ENCODE peak calls at places on chromosome 4, in six cellular contexts. One of them, this sample, is unnamed.

GRCh38 chr4:178070155-178070554 is 627.9 kb upstream of the AGA start:
- DNase-seq in psoas muscle: no peak
- DNase-seq in A673: no peak
- DNase-seq in heart left ventricle: no peak
- DNase-seq in GM23248: no peak
- DNase-seq in vagina: no peak
- DNase-seq in this sample: no peak

GRCh38 chr4:3399277-3400194 is 42.2 kb upstream of the HGFAC start:
- DNase-seq in vagina: no peak
- DNase-seq in A673: no peak
- DNase-seq in GM23248: peak; percentile 13
- DNase-seq in psoas muscle: no peak
- DNase-seq in heart left ventricle: no peak
- DNase-seq in this sample: no peak

GRCh38 chr4:75723117-75723801 is 1.1 kb upstream of the USO1 start:
- DNase-seq in heart left ventricle: no peak
- DNase-seq in A673: no peak
- DNase-seq in GM23248: peak; percentile 90
- DNase-seq in vagina: no peak
- DNase-seq in psoas muscle: no peak
- DNase-seq in this sample: no peak

GRCh38 chr4:133464311-133464710 is 315.2 kb downstream of the PCDH10 start:
- DNase-seq in A673: no peak
- DNase-seq in GM23248: no peak
- DNase-seq in vagina: no peak
- DNase-seq in psoas muscle: no peak
- DNase-seq in heart left ventricle: no peak
- DNase-seq in this sample: no peak

GRCh38 chr4:89024051-89024675 is 32.8 kb downstream of the FAM13A start:
- DNase-seq in A673: peak; percentile 58
- DNase-seq in vagina: no peak
- DNase-seq in psoas muscle: no peak
- DNase-seq in GM23248: peak; percentile 87
- DNase-seq in heart left ventricle: no peak
- DNase-seq in this sample: no peak

GRCh38 chr4:26619784-26620183 is 35.9 kb downstream of the TBC1D19 start:
- DNase-seq in vagina: no peak
- DNase-seq in psoas muscle: no peak
- DNase-seq in heart left ventricle: no peak
- DNase-seq in GM23248: peak; percentile 49
- DNase-seq in A673: no peak
- DNase-seq in this sample: no peak

GRCh38 chr4:130293692-130294091 is 1197.7 kb downstream of the C4orf33 start:
- DNase-seq in heart left ventricle: no peak
- DNase-seq in A673: no peak
- DNase-seq in vagina: no peak
- DNase-seq in psoas muscle: no peak
- DNase-seq in GM23248: no peak
- DNase-seq in this sample: no peak

GRCh38 chr4:28462766-28463165 is 1602.1 kb downstream of the STIM2 start:
- DNase-seq in GM23248: peak; percentile 13
- DNase-seq in heart left ventricle: no peak
- DNase-seq in psoas muscle: no peak
- DNase-seq in A673: no peak
- DNase-seq in vagina: no peak
- DNase-seq in this sample: no peak

GRCh38 chr4:154741877-154742851 is 1.6 kb upstream of the LRAT start:
- DNase-seq in GM23248: peak; percentile 14
- DNase-seq in psoas muscle: no peak
- DNase-seq in vagina: no peak
- DNase-seq in A673: peak; percentile 53
- DNase-seq in heart left ventricle: no peak
- DNase-seq in this sample: no peak

GRCh38 chr4:99808260-99808857 is 8.3 kb upstream of the DAPP1 start:
- DNase-seq in psoas muscle: peak; percentile 47
- DNase-seq in GM23248: peak; percentile 59
- DNase-seq in heart left ventricle: peak; percentile 66
- DNase-seq in A673: peak; percentile 62
- DNase-seq in vagina: no peak
- DNase-seq in this sample: no peak

GRCh38 chr4:126727461-126727860 is 905.3 kb upstream of the INTU start:
- DNase-seq in heart left ventricle: no peak
- DNase-seq in vagina: no peak
- DNase-seq in A673: no peak
- DNase-seq in psoas muscle: no peak
- DNase-seq in GM23248: peak; percentile 44
- DNase-seq in this sample: no peak

GRCh38 chr4:156815717-156816319 is 155.8 kb downstream of the PDGFC start:
- DNase-seq in A673: peak; percentile 79
- DNase-seq in psoas muscle: no peak
- DNase-seq in vagina: no peak
- DNase-seq in heart left ventricle: no peak
- DNase-seq in GM23248: no peak
- DNase-seq in this sample: no peak

GRCh38 chr4:175560628-175561027 is 251.4 kb downstream of the GPM6A start:
- DNase-seq in vagina: no peak
- DNase-seq in GM23248: peak; percentile 48
- DNase-seq in A673: peak; percentile 48
- DNase-seq in psoas muscle: no peak
- DNase-seq in heart left ventricle: no peak
- DNase-seq in this sample: no peak

GRCh38 chr4:162115323-162115722 is 48.5 kb downstream of the FSTL5 start:
- DNase-seq in GM23248: no peak
- DNase-seq in vagina: no peak
- DNase-seq in psoas muscle: no peak
- DNase-seq in heart left ventricle: no peak
- DNase-seq in A673: no peak
- DNase-seq in this sample: no peak

GRCh38 chr4:162111078-162111477 is 52.7 kb downstream of the FSTL5 start:
- DNase-seq in psoas muscle: no peak
- DNase-seq in heart left ventricle: no peak
- DNase-seq in vagina: no peak
- DNase-seq in A673: no peak
- DNase-seq in GM23248: no peak
- DNase-seq in this sample: no peak

GRCh38 chr4:162117051-162117450 is 46.7 kb downstream of the FSTL5 start:
- DNase-seq in A673: no peak
- DNase-seq in vagina: no peak
- DNase-seq in psoas muscle: no peak
- DNase-seq in GM23248: no peak
- DNase-seq in heart left ventricle: no peak
- DNase-seq in this sample: no peak

GRCh38 chr4:162116085-162116784 is 47.6 kb downstream of the FSTL5 start:
- DNase-seq in A673: no peak
- DNase-seq in GM23248: no peak
- DNase-seq in heart left ventricle: no peak
- DNase-seq in psoas muscle: no peak
- DNase-seq in vagina: no peak
- DNase-seq in this sample: no peak
- H3K9me3 ChIP-seq in A673: no peaks in the 10 kb centered on the region
- H3K9me3 ChIP-seq in GM23248: no peaks in the 10 kb centered on the region
- H3K9me3 ChIP-seq in heart left ventricle: no peaks in the 10 kb centered on the region
- H3K9me3 ChIP-seq in psoas muscle: no peaks in the 10 kb centered on the region
- H3K9me3 ChIP-seq in vagina: no peaks in the 10 kb centered on the region
- H3K9me3 ChIP-seq in this sample: no peaks in the 10 kb centered on the region

GRCh38 chr4:76898949-76899640 is 1.2 kb upstream of the SOWAHB start:
- DNase-seq in heart left ventricle: no peak
- DNase-seq in psoas muscle: no peak
- DNase-seq in A673: no peak
- DNase-seq in vagina: no peak
- DNase-seq in GM23248: peak; percentile 21
- DNase-seq in this sample: no peak
- H3K4me3 ChIP-seq in heart left ventricle: no peak overlapping the region
- H3K4me3 ChIP-seq in psoas muscle: no peak overlapping the region
- H3K4me3 ChIP-seq in A673: no peak overlapping the region
- H3K4me3 ChIP-seq in vagina: no peak overlapping the region
- H3K4me3 ChIP-seq in GM23248: no peak overlapping the region
- H3K4me3 ChIP-seq in this sample: peak overlapping the region; percentile 4

GRCh38 chr4:33551244-33551643 is 2693.1 kb downstream of the ARAP2 start:
- DNase-seq in A673: no peak
- DNase-seq in vagina: no peak
- DNase-seq in GM23248: no peak
- DNase-seq in heart left ventricle: no peak
- DNase-seq in psoas muscle: no peak
- DNase-seq in this sample: no peak
- H3K9me3 ChIP-seq in A673: no peaks in the 10 kb centered on the region
- H3K9me3 ChIP-seq in vagina: no peaks in the 10 kb centered on the region
- H3K9me3 ChIP-seq in GM23248: no peaks in the 10 kb centered on the region
- H3K9me3 ChIP-seq in heart left ventricle: peaks cover 24% of the 10 kb centered on the region
- H3K9me3 ChIP-seq in psoas muscle: peaks cover 11% of the 10 kb centered on the region
- H3K9me3 ChIP-seq in this sample: no peaks in the 10 kb centered on the region

GRCh38 chr4:24966076-24966475 is 53.2 kb upstream of the CCDC149 start:
- DNase-seq in vagina: peak; percentile 74
- DNase-seq in psoas muscle: no peak
- DNase-seq in GM23248: no peak
- DNase-seq in heart left ventricle: no peak
- DNase-seq in A673: no peak
- DNase-seq in this sample: no peak
- H3K4me3 ChIP-seq in vagina: no peak overlapping the region
- H3K4me3 ChIP-seq in psoas muscle: no peak overlapping the region
- H3K4me3 ChIP-seq in GM23248: no peak overlapping the region
- H3K4me3 ChIP-seq in heart left ventricle: no peak overlapping the region
- H3K4me3 ChIP-seq in A673: no peak overlapping the region
- H3K4me3 ChIP-seq in this sample: no peak overlapping the region

DNA sequence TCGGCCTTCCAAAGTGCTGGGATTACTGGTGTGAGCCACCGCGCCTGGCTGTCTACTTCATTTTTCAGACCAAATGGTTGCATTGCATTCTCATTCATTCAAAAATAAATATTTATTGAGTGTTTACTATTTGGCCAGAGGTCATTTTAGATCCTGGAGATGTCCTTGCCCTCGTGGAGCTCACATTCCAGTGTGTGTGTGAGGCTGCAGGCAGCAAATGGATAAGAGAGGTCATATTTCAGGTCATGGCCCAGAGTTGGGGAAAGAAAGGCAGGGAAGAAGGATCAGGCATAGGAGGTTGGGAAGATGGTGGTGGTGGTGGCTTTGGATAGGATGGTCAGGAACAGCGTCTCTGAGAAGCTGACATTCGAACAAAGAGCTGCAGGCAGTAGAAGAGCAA is 119.1 kb downstream of the CEP135 start:
- DNase-seq in psoas muscle: no peak
- DNase-seq in A673: no peak
- DNase-seq in vagina: no peak
- DNase-seq in GM23248: no peak
- DNase-seq in heart left ventricle: no peak
- DNase-seq in this sample: no peak
- H3K9me3 ChIP-seq in psoas muscle: no peaks in the 10 kb centered on the region
- H3K9me3 ChIP-seq in A673: no peaks in the 10 kb centered on the region
- H3K9me3 ChIP-seq in vagina: no peaks in the 10 kb centered on the region
- H3K9me3 ChIP-seq in GM23248: no peaks in the 10 kb centered on the region
- H3K9me3 ChIP-seq in heart left ventricle: no peaks in the 10 kb centered on the region
- H3K9me3 ChIP-seq in this sample: no peaks in the 10 kb centered on the region

DNA sequence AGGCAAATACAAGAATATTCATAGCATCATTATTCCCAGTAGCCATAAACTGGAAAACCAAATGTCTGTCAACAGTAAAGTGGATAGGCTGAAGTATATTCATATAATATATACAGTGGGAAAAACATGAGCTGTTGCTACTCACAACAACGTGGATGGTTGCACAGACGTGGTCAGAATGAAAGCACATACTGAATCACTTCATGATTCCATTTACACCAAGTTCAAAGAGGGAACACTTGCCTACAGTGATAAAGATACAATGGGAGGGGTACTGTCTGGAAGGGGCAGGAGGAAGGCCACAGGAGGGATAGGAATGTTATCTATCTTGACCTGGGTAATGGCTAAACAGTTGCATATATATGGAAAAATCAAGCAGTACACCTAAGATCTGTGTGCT is 25.3 kb downstream of the APBB2 start:
- DNase-seq in heart left ventricle: no peak
- DNase-seq in A673: no peak
- DNase-seq in GM23248: no peak
- DNase-seq in vagina: no peak
- DNase-seq in psoas muscle: no peak
- DNase-seq in this sample: no peak
- H3K4me3 ChIP-seq in heart left ventricle: no peak overlapping the region
- H3K4me3 ChIP-seq in A673: no peak overlapping the region
- H3K4me3 ChIP-seq in GM23248: no peak overlapping the region
- H3K4me3 ChIP-seq in vagina: no peak overlapping the region
- H3K4me3 ChIP-seq in psoas muscle: no peak overlapping the region
- H3K4me3 ChIP-seq in this sample: no peak overlapping the region

DNA sequence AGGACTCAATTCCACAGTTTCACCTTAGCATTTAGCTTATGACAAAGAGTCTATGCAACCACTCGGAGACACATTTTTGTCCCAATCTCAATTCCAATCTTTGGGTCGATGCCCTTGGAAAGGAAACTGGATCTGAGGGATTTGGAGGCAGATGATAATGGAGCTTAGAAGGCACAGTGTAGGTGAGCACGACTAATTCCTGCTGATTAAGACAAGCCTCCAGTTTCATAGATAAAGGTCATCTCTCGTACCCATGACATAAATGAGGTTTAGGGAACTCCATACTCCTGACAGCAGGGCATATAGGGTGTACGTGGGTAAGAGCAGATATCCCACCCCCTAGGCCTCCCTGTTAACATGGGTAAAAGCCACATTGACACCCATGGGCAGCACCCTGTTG is 24.4 kb upstream of the ZNF718 start:
- DNase-seq in vagina: no peak
- DNase-seq in heart left ventricle: no peak
- DNase-seq in A673: no peak
- DNase-seq in GM23248: no peak
- DNase-seq in psoas muscle: no peak
- DNase-seq in this sample: no peak
- H3K9me3 ChIP-seq in vagina: peaks cover 36% of the 10 kb centered on the region
- H3K9me3 ChIP-seq in heart left ventricle: peaks cover 91% of the 10 kb centered on the region
- H3K9me3 ChIP-seq in A673: peaks cover 46% of the 10 kb centered on the region
- H3K9me3 ChIP-seq in GM23248: peaks cover 7% of the 10 kb centered on the region
- H3K9me3 ChIP-seq in psoas muscle: peaks cover 79% of the 10 kb centered on the region
- H3K9me3 ChIP-seq in this sample: peaks cover 12% of the 10 kb centered on the region